ENCODE peak calls at places on chromosomes 13 and 19, in five cellular contexts. U is fibroblast of pulmonary artery, L is AG04450, Z is neural crest cell, K is left ventricle myocardium inferior. V is an unnamed sample.
A peak's percentile ranks its signal among the peaks of the same experiment; 100 is the strongest.

GRCh38 chr13:112248909-112249592 is 127.1 kb upstream of the SPACA7 start:
- DNase-seq in L (no peak), U (no peak), Z (no peak), K (no peak), V (no peak)

GRCh38 chr13:32471187-32471922 is 43.4 kb upstream of the N4BP2L1 start:
- DNase-seq in L (peak; percentile 26), U (peak; percentile 88), K (peak; percentile 42), Z (no peak), V (no peak)

GRCh38 chr13:51829236-51829899 is 15.6 kb downstream of the TMEM272 start:
- DNase-seq in L (no peak), K (no peak), U (no peak), Z (no peak), V (no peak)

GRCh38 chr13:40228981-40229380 is 437.5 kb downstream of the FOXO1 start:
- DNase-seq in Z (no peak), K (no peak), U (no peak), L (no peak), V (no peak)

GRCh38 chr13:96229356-96229755 is 139.4 kb downstream of the HS6ST3 start:
- DNase-seq in K (no peak), L (no peak), Z (no peak), U (peak; percentile 28), V (no peak)

GRCh38 chr19:1102407-1103106 is 1.2 kb upstream of the GPX4 start:
- DNase-seq in L (peak; percentile 99), K (no peak), U (peak; percentile 99), Z (no peak), V (peak; percentile 64)

GRCh38 chr19:6678690-6679109 is 8.7 kb upstream of the TNFSF14 start:
- DNase-seq in U (no peak), K (no peak), L (no peak), Z (no peak), V (no peak)

GRCh38 chr13:103243495-103243894 is 177.3 kb upstream of the SLC10A2 start:
- DNase-seq in L (no peak), U (no peak), K (no peak), Z (no peak), V (no peak)

GRCh38 chr13:71525004-71525403 is 342.0 kb downstream of the DACH1 start:
- DNase-seq in L (no peak), K (no peak), U (no peak), Z (no peak), V (no peak)

GRCh38 chr19:17097593-17098126 is 22.1 kb downstream of the MYO9B start:
- DNase-seq in U (peak; percentile 58), K (no peak), L (no peak), Z (no peak), V (no peak)

GRCh38 chr19:5231857-5232503 is 108.6 kb downstream of the PTPRS start:
- DNase-seq in Z (no peak), U (peak; percentile 19), K (no peak), L (no peak), V (no peak)

GRCh38 chr19:50255115-50255514 is 51.7 kb downstream of the MYH14 start:
- DNase-seq in U (no peak), L (no peak), Z (no peak), K (no peak), V (no peak)

GRCh38 chr19:13859361-13859880 is 17.5 kb upstream of the NANOS3 start:
- DNase-seq in L (no peak), U (peak; percentile 50), Z (no peak), K (no peak), V (no peak)

GRCh38 chr13:22451345-22451744 is 729.4 kb upstream of the SGCG start:
- DNase-seq in L (no peak), Z (peak; percentile 50), K (peak; percentile 37), U (no peak), V (no peak)

GRCh38 chr19:3284759-3285646 is 60.5 kb downstream of the CELF5 start:
- DNase-seq in L (peak; percentile 11), Z (peak; percentile 50), U (peak; percentile 44), K (peak; percentile 21), V (peak; percentile 98)

GRCh38 chr19:38915329-38916321 is 3.6 kb upstream of the CCER2 start:
- DNase-seq in U (no peak), K (no peak), Z (no peak), L (no peak), V (no peak)

GRCh38 chr19:51094696-51095279 is 12.1 kb upstream of the KLK14 start:
- DNase-seq in L (no peak), Z (peak; percentile 63), K (no peak), U (peak; percentile 12), V (peak; percentile 45)

GRCh38 chr13:27016871-27017270 is 154.7 kb downstream of the USP12 start:
- DNase-seq in Z (no peak), L (no peak), K (no peak), U (no peak), V (no peak)

GRCh38 chr13:31945202-31945978 is 86.2 kb upstream of the FRY start:
- DNase-seq in U (peak; percentile 78), Z (no peak), K (peak; percentile 66), L (no peak), V (peak; percentile 67)

DNA sequence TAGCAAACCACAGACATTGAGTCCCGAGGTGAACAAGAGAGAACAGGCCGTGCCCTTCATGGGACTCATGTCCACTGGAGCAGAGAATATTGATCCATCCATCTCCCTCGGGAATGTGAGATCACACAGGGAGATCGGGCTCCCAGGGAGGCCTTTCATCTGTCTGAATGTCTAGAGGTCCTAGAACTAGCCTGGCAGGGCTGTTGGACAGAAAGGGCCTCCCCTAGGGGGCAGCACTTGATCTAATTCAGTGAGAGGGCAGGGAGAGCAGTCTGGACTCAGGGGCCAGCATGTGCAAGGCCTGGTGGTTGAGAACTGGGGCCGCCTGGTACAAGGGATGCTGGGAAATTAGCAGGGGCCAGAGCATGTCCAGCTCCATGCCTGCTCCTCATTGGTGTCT is 4.3 kb downstream of the RUVBL2 start:
- DNase-seq in L (no peak), K (no peak), U (peak; percentile 63), Z (peak; percentile 74), V (peak; percentile 56)
- TF ChIP-seq CTCF in L (peak; percentile 55), K (peak; percentile 51), U (peak; percentile 58), Z (peak; percentile 62), V (no peak)

GRCh38 chr13:45255253-45255987 is 54.6 kb upstream of the KCTD4 start:
- DNase-seq in K (no peak), U (no peak), Z (no peak), L (no peak), V (no peak)

GRCh38 chr13:45249662-45250061 is 48.8 kb upstream of the KCTD4 start:
- DNase-seq in U (no peak), K (no peak), Z (no peak), L (no peak), V (no peak)
- TF ChIP-seq CTCF in U (no peak), K (no peak), Z (no peak), L (no peak), V (no peak)

GRCh38 chr13:23870356-23871146 is 18.6 kb downstream of the MIPEP start:
- DNase-seq in Z (no peak), L (no peak), K (no peak), U (no peak), V (no peak)
- TF ChIP-seq CTCF in Z (peak; percentile 37), L (peak; percentile 10), K (no peak), U (no peak), V (no peak)

GRCh38 chr13:43023244-43023931 is at the start of gene DNAJC15:
- DNase-seq in K (peak; percentile 91), Z (peak; percentile 71), L (peak; percentile 68), U (peak; percentile 88), V (peak; percentile 78)
- TF ChIP-seq CTCF in K (peak; percentile 32), Z (no peak), L (no peak), U (peak; percentile 1), V (peak; percentile 18)

GRCh38 chr13:60091573-60091972 is 72.2 kb downstream of the DIAPH3 start:
- DNase-seq in L (no peak), U (no peak), Z (no peak), K (no peak), V (no peak)
- TF ChIP-seq CTCF in L (no peak), U (peak; percentile 25), Z (peak; percentile 29), K (no peak), V (no peak)

DNA sequence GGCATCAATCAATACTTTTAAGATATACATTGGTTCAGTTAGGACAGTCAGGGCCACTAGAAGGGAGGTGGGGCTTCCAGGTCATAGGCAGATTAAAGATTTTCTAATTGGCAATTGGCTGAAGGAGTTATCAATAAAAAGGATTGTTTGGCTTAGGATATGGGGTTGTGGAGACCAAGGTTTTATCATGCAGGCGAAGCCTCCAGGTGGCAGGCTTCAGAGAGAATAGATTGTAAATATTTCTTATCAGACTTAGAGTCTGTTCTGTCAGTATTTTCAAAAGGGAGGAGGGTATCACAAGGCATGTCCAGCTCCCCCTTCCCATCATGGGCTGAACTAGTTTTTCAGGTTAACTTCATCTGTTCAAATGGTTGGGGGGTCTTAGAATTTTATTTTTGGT is 77.4 kb upstream of the FARP1 start:
- DNase-seq in U (no peak), Z (no peak), K (no peak), L (no peak), V (no peak)
- TF ChIP-seq CTCF in U (no peak), Z (no peak), K (no peak), L (no peak), V (no peak)

GRCh38 chr19:7994114-7994513 is 11.3 kb downstream of the ELAVL1 start:
- DNase-seq in L (no peak), Z (no peak), U (no peak), K (no peak), V (no peak)
- TF ChIP-seq CTCF in L (no peak), Z (no peak), U (no peak), K (no peak), V (no peak)

GRCh38 chr13:80712026-80712425 is 371.1 kb upstream of the SPRY2 start:
- DNase-seq in K (no peak), L (no peak), Z (no peak), U (peak; percentile 38), V (no peak)

GRCh38 chr13:80716610-80717081 is 375.7 kb upstream of the SPRY2 start:
- DNase-seq in K (no peak), L (no peak), Z (no peak), U (peak; percentile 78), V (no peak)

GRCh38 chr13:80721689-80722088 is 380.8 kb upstream of the SPRY2 start:
- DNase-seq in K (no peak), Z (no peak), U (no peak), L (no peak), V (no peak)

GRCh38 chr13:80718970-80719369 is 378.0 kb upstream of the SPRY2 start:
- DNase-seq in Z (no peak), U (no peak), L (no peak), K (no peak), V (no peak)

GRCh38 chr13:80717834-80718233 is 376.9 kb upstream of the SPRY2 start:
- DNase-seq in K (no peak), L (no peak), Z (no peak), U (no peak), V (no peak)
- TF ChIP-seq CTCF in K (no peak), L (no peak), Z (no peak), U (no peak), V (no peak)